ENCODE peak calls at places on chromosomes 12 and 14, in four cellular contexts. Y, L, C and A are unnamed samples.

GRCh38 chr14:64501326-64502171 is 2.1 kb downstream of the ZBTB25 start:
- DNase-seq in L (peak), Y (peak), C (no peak), A (no peak)

GRCh38 chr12:1320021-1320420 is 274.4 kb downstream of the FBXL14 start:
- DNase-seq in Y (no peak), L (no peak), C (no peak), A (no peak)

GRCh38 chr14:69636051-69636639 is 24.7 kb downstream of the SUSD6 start:
- DNase-seq in L (peak), C (no peak), Y (no peak), A (no peak)

GRCh38 chr14:47195582-47195981 is 479.8 kb downstream of the MDGA2 start:
- DNase-seq in L (no peak), C (no peak), Y (no peak), A (no peak)

GRCh38 chr14:22824711-22825359 is 4.9 kb upstream of the MRPL52 start:
- DNase-seq in L (peak), C (no peak), Y (no peak), A (peak)

GRCh38 chr12:120041386-120042231 is 52.6 kb downstream of the BICDL1 start:
- DNase-seq in L (no peak), C (no peak), Y (no peak), A (no peak)

GRCh38 chr12:39426636-39427245 is 16.2 kb downstream of the KIF21A start:
- DNase-seq in L (no peak), Y (no peak), C (no peak), A (no peak)

GRCh38 chr12:106690569-106690968 is 83.9 kb upstream of the RIC8B start:
- DNase-seq in C (no peak), Y (no peak), L (no peak), A (no peak)

GRCh38 chr12:118237908-118238307 is 102.0 kb downstream of the PEBP1 start:
- DNase-seq in Y (no peak), C (no peak), L (peak), A (no peak)

GRCh38 chr12:56645201-56645716 is 525 bp downstream of the ATP5F1B start:
- DNase-seq in L (peak), Y (peak), C (peak), A (no peak)

GRCh38 chr12:4392223-4392742 is 12.8 kb upstream of the FGF23 start:
- DNase-seq in Y (no peak), L (peak), C (no peak), A (no peak)